ENCODE peak calls at places on chromosomes 3 and 15, in seven cellular contexts. One of them, this sample, is unnamed.

GRCh38 chr15:37019479-37020433 is 80.6 kb downstream of the MEIS2 start:
- DNase-seq in HepG2: peak
- DNase-seq in stomach: peak
- DNase-seq in spleen: no peak
- DNase-seq in endothelial cell of umbilical vein: peak
- DNase-seq in prostate gland: no peak
- DNase-seq in transverse colon: no peak
- DNase-seq in this sample: peak

GRCh38 chr3:38143511-38143910 is 5.0 kb downstream of the MYD88 start:
- DNase-seq in transverse colon: no peak
- DNase-seq in stomach: no peak
- DNase-seq in prostate gland: no peak
- DNase-seq in HepG2: no peak
- DNase-seq in spleen: no peak
- DNase-seq in endothelial cell of umbilical vein: no peak
- DNase-seq in this sample: no peak

GRCh38 chr15:32965897-32966296 is 228.6 kb downstream of the FMN1 start:
- DNase-seq in transverse colon: no peak
- DNase-seq in endothelial cell of umbilical vein: no peak
- DNase-seq in prostate gland: no peak
- DNase-seq in spleen: no peak
- DNase-seq in HepG2: no peak
- DNase-seq in stomach: no peak
- DNase-seq in this sample: peak

GRCh38 chr3:51283421-51283820 is 101.7 kb upstream of the MANF start:
- DNase-seq in HepG2: no peak
- DNase-seq in endothelial cell of umbilical vein: no peak
- DNase-seq in stomach: no peak
- DNase-seq in transverse colon: no peak
- DNase-seq in spleen: no peak
- DNase-seq in prostate gland: no peak
- DNase-seq in this sample: no peak

GRCh38 chr3:75781079-75781745 is 4.1 kb downstream of the ZNF717 start:
- DNase-seq in prostate gland: no peak
- DNase-seq in HepG2: no peak
- DNase-seq in spleen: no peak
- DNase-seq in endothelial cell of umbilical vein: no peak
- DNase-seq in stomach: no peak
- DNase-seq in transverse colon: no peak
- DNase-seq in this sample: no peak

GRCh38 chr3:191740712-191741111 is 279.7 kb downstream of the PYDC2 start:
- DNase-seq in spleen: no peak
- DNase-seq in prostate gland: no peak
- DNase-seq in endothelial cell of umbilical vein: no peak
- DNase-seq in transverse colon: no peak
- DNase-seq in stomach: no peak
- DNase-seq in HepG2: no peak
- DNase-seq in this sample: no peak

GRCh38 chr3:121995190-121996137 is 26.6 kb downstream of the ILDR1 start:
- DNase-seq in transverse colon: peak
- DNase-seq in endothelial cell of umbilical vein: peak
- DNase-seq in HepG2: peak
- DNase-seq in stomach: peak
- DNase-seq in prostate gland: peak
- DNase-seq in spleen: peak
- DNase-seq in this sample: peak

GRCh38 chr3:194148383-194148782 is 12.4 kb downstream of the HES1 start:
- DNase-seq in transverse colon: no peak
- DNase-seq in spleen: no peak
- DNase-seq in endothelial cell of umbilical vein: peak
- DNase-seq in stomach: peak
- DNase-seq in prostate gland: peak
- DNase-seq in HepG2: no peak
- DNase-seq in this sample: no peak

GRCh38 chr3:120129718-120130117 is 35.5 kb upstream of the GSK3B start:
- DNase-seq in HepG2: no peak
- DNase-seq in prostate gland: no peak
- DNase-seq in transverse colon: no peak
- DNase-seq in stomach: no peak
- DNase-seq in endothelial cell of umbilical vein: no peak
- DNase-seq in spleen: no peak
- DNase-seq in this sample: no peak

GRCh38 chr15:99732268-99732641 is 982 bp downstream of the LYSMD4 start:
- DNase-seq in HepG2: no peak
- DNase-seq in prostate gland: no peak
- DNase-seq in endothelial cell of umbilical vein: no peak
- DNase-seq in spleen: no peak
- DNase-seq in transverse colon: no peak
- DNase-seq in stomach: no peak
- DNase-seq in this sample: no peak

GRCh38 chr3:7447197-7447769 is 586.4 kb downstream of the GRM7 start:
- DNase-seq in HepG2: no peak
- DNase-seq in spleen: no peak
- DNase-seq in prostate gland: no peak
- DNase-seq in stomach: no peak
- DNase-seq in transverse colon: no peak
- DNase-seq in endothelial cell of umbilical vein: no peak
- DNase-seq in this sample: no peak

GRCh38 chr15:68797589-68798377 is 22.9 kb downstream of the ANP32A start:
- DNase-seq in endothelial cell of umbilical vein: no peak
- DNase-seq in spleen: no peak
- DNase-seq in transverse colon: no peak
- DNase-seq in stomach: no peak
- DNase-seq in HepG2: no peak
- DNase-seq in prostate gland: no peak
- DNase-seq in this sample: no peak

GRCh38 chr3:38067508-38068233 is 28.7 kb downstream of the DLEC1 start:
- DNase-seq in spleen: no peak
- DNase-seq in HepG2: no peak
- DNase-seq in stomach: no peak
- DNase-seq in prostate gland: no peak
- DNase-seq in transverse colon: no peak
- DNase-seq in endothelial cell of umbilical vein: no peak
- DNase-seq in this sample: no peak

GRCh38 chr3:134423153-134423552 is 48.9 kb upstream of the AMOTL2 start:
- DNase-seq in prostate gland: no peak
- DNase-seq in spleen: no peak
- DNase-seq in HepG2: no peak
- DNase-seq in endothelial cell of umbilical vein: no peak
- DNase-seq in stomach: no peak
- DNase-seq in transverse colon: no peak
- DNase-seq in this sample: no peak

GRCh38 chr15:80183886-80184285 is 31.1 kb downstream of the FAH start:
- DNase-seq in prostate gland: no peak
- DNase-seq in spleen: no peak
- DNase-seq in HepG2: no peak
- DNase-seq in stomach: no peak
- DNase-seq in transverse colon: no peak
- DNase-seq in endothelial cell of umbilical vein: no peak
- DNase-seq in this sample: no peak

GRCh38 chr3:111572061-111572460 is 23.1 kb downstream of the ZBED2 start:
- DNase-seq in stomach: no peak
- DNase-seq in prostate gland: no peak
- DNase-seq in transverse colon: no peak
- DNase-seq in endothelial cell of umbilical vein: no peak
- DNase-seq in spleen: no peak
- DNase-seq in HepG2: no peak
- DNase-seq in this sample: no peak

GRCh38 chr3:11118181-11118682 is 36.1 kb upstream of the HRH1 start:
- DNase-seq in endothelial cell of umbilical vein: no peak
- DNase-seq in prostate gland: no peak
- DNase-seq in spleen: no peak
- DNase-seq in transverse colon: no peak
- DNase-seq in stomach: no peak
- DNase-seq in HepG2: no peak
- DNase-seq in this sample: no peak

GRCh38 chr3:53744351-53744750 is 101.9 kb downstream of the CHDH start:
- DNase-seq in stomach: peak
- DNase-seq in prostate gland: no peak
- DNase-seq in endothelial cell of umbilical vein: no peak
- DNase-seq in HepG2: no peak
- DNase-seq in spleen: no peak
- DNase-seq in transverse colon: peak
- DNase-seq in this sample: no peak
- TF ChIP-seq CTCF in stomach: no peak
- TF ChIP-seq CTCF in prostate gland: no peak
- TF ChIP-seq CTCF in endothelial cell of umbilical vein: no peak
- TF ChIP-seq CTCF in HepG2: no peak
- TF ChIP-seq CTCF in spleen: no peak
- TF ChIP-seq CTCF in transverse colon: no peak
- TF ChIP-seq CTCF in this sample: no peak

GRCh38 chr3:123634149-123635051 is 49.5 kb upstream of the HACD2 start:
- DNase-seq in endothelial cell of umbilical vein: no peak
- DNase-seq in spleen: no peak
- DNase-seq in stomach: no peak
- DNase-seq in prostate gland: no peak
- DNase-seq in transverse colon: no peak
- DNase-seq in HepG2: no peak
- DNase-seq in this sample: no peak

GRCh38 chr3:123633530-123633929 is 48.7 kb upstream of the HACD2 start:
- DNase-seq in prostate gland: no peak
- DNase-seq in HepG2: peak
- DNase-seq in stomach: no peak
- DNase-seq in spleen: no peak
- DNase-seq in endothelial cell of umbilical vein: no peak
- DNase-seq in transverse colon: no peak
- DNase-seq in this sample: no peak

GRCh38 chr3:123635220-123635619 is 50.4 kb upstream of the HACD2 start:
- DNase-seq in prostate gland: no peak
- DNase-seq in endothelial cell of umbilical vein: no peak
- DNase-seq in HepG2: no peak
- DNase-seq in transverse colon: no peak
- DNase-seq in stomach: no peak
- DNase-seq in spleen: no peak
- DNase-seq in this sample: no peak

GRCh38 chr3:123629747-123630047 is 44.8 kb upstream of the HACD2 start:
- DNase-seq in prostate gland: no peak
- DNase-seq in stomach: no peak
- DNase-seq in transverse colon: no peak
- DNase-seq in spleen: no peak
- DNase-seq in endothelial cell of umbilical vein: no peak
- DNase-seq in HepG2: no peak
- DNase-seq in this sample: no peak

DNA sequence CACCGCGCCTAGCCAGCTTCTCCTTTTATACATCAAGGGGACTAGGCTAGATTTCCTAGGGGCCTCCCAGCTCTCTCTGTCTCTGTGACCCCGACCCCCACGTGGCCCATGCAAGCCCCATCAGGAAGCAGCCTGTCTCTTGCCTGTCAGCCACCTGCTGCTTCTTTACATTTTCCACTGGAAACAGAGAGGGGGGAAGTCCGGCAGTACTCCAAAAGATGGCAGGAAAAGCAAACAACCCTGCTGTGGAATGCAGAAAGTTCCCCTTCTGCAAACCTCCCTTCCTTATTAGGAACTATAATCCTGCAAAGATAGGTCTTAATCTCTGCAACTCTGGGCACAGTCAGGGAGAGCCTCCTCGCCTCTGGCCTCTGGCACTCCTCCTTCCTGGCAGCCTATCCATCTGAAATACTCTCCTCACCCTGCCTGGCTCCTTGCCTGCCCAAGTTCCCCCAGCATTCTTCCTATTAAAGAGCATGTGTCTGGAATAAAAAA is 47.4 kb upstream of the HACD2 start:
- DNase-seq in transverse colon: peak
- DNase-seq in endothelial cell of umbilical vein: no peak
- DNase-seq in HepG2: no peak
- DNase-seq in prostate gland: peak
- DNase-seq in spleen: no peak
- DNase-seq in stomach: no peak
- DNase-seq in this sample: no peak
- TF ChIP-seq POLR2AphosphoS5 in transverse colon: peak
- TF ChIP-seq POLR2AphosphoS5 in endothelial cell of umbilical vein: no peak
- TF ChIP-seq POLR2AphosphoS5 in HepG2: no peak
- TF ChIP-seq POLR2AphosphoS5 in prostate gland: peak
- TF ChIP-seq POLR2AphosphoS5 in spleen: peak
- TF ChIP-seq POLR2AphosphoS5 in stomach: no peak
- TF ChIP-seq POLR2AphosphoS5 in this sample: no peak

GRCh38 chr15:90191795-90192494 is 9.2 kb upstream of the SEMA4B start:
- DNase-seq in transverse colon: peak
- DNase-seq in spleen: peak
- DNase-seq in prostate gland: peak
- DNase-seq in endothelial cell of umbilical vein: no peak
- DNase-seq in stomach: peak
- DNase-seq in HepG2: peak
- DNase-seq in this sample: peak
- H3K4me3 ChIP-seq in transverse colon: no peak
- H3K4me3 ChIP-seq in spleen: peak
- H3K4me3 ChIP-seq in prostate gland: no peak
- H3K4me3 ChIP-seq in endothelial cell of umbilical vein: no peak
- H3K4me3 ChIP-seq in stomach: no peak
- H3K4me3 ChIP-seq in HepG2: peak
- H3K4me3 ChIP-seq in this sample: no peak

DNA sequence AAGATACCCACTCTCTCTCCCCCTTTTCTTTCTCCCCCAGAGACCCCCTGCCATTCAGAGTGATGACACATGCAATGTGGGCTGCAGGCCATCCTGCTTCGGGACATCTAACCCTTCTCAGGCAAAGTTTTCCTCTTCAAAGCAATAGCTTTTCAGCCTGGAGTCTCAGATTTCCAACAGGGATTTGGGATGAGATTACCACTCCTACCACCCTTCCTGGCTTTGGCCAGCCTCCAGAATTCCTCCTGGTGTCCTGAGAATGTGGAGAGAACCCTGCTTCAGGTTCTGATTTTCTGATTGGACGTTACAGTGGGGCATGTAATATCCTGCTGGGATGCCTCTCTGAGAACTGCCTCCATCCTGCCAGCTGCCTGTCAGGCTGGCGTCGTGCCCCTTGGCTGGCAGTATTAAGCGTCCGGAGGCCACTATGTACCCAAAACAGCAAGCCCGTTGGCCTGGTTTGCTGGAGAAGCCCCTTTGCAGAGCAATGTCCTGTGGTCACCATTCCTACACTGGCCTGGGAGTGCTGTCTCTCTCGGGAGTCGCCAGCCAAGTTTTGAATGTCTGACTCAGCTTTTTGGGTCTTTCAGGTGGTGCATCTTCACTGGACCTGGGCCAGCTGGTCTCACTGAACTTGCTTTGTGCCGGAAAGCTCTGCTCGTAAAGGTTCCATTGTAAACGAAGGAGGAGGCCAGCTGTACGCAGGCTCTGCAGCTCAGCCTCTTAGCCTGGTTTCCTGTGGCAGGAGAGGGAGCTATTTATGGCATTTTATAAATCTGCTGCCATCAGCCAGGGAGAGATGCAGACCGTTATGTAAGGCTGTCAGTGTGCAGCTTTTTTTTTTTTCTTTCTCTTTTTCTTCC is 19.2 kb upstream of the TRAK1 start:
- DNase-seq in endothelial cell of umbilical vein: peak
- DNase-seq in prostate gland: peak
- DNase-seq in stomach: peak
- DNase-seq in transverse colon: peak
- DNase-seq in spleen: peak
- DNase-seq in HepG2: peak
- DNase-seq in this sample: peak
- TF ChIP-seq CTCF in endothelial cell of umbilical vein: no peak
- TF ChIP-seq CTCF in prostate gland: no peak
- TF ChIP-seq CTCF in stomach: no peak
- TF ChIP-seq CTCF in transverse colon: no peak
- TF ChIP-seq CTCF in spleen: no peak
- TF ChIP-seq CTCF in HepG2: no peak
- TF ChIP-seq CTCF in this sample: no peak

GRCh38 chr3:30305021-30305420 is 301.4 kb upstream of the TGFBR2 start:
- DNase-seq in endothelial cell of umbilical vein: no peak
- DNase-seq in stomach: no peak
- DNase-seq in spleen: no peak
- DNase-seq in prostate gland: no peak
- DNase-seq in transverse colon: no peak
- DNase-seq in HepG2: no peak
- DNase-seq in this sample: no peak
- TF ChIP-seq POLR2AphosphoS5 in endothelial cell of umbilical vein: no peak
- TF ChIP-seq POLR2AphosphoS5 in stomach: no peak
- TF ChIP-seq POLR2AphosphoS5 in spleen: no peak
- TF ChIP-seq POLR2AphosphoS5 in prostate gland: no peak
- TF ChIP-seq POLR2AphosphoS5 in transverse colon: no peak
- TF ChIP-seq POLR2AphosphoS5 in HepG2: no peak
- TF ChIP-seq POLR2AphosphoS5 in this sample: no peak